ENCODE peak calls at places on chromosome X, in seven cellular contexts. One of them, this sample, is unnamed.

GRCh38 chrX:154371771-154372300 is 2.6 kb downstream of the FLNA start:
- DNase-seq in CD8-positive, alpha-beta memory T cell: peak
- DNase-seq in SK-N-SH: no peak
- DNase-seq in activated CD4-positive, alpha-beta T cell treated with anti-CD3 and anti-CD28 coated beads, Interleukin-2, amount 10 ng/mL, durations not matched to agents 7 days and 5 days: no peak
- DNase-seq in AG08396: no peak
- DNase-seq in AG10803: no peak
- DNase-seq in retina: no peak
- DNase-seq in this sample: no peak

GRCh38 chrX:24014388-24015018 is 12.5 kb downstream of the KLHL15 start:
- DNase-seq in CD8-positive, alpha-beta memory T cell: no peak
- DNase-seq in AG08396: no peak
- DNase-seq in AG10803: no peak
- DNase-seq in SK-N-SH: no peak
- DNase-seq in retina: no peak
- DNase-seq in activated CD4-positive, alpha-beta T cell treated with anti-CD3 and anti-CD28 coated beads, Interleukin-2, amount 10 ng/mL, durations not matched to agents 7 days and 5 days: peak
- DNase-seq in this sample: no peak

GRCh38 chrX:39841604-39842003 is 256.2 kb downstream of the BCOR start:
- DNase-seq in retina: no peak
- DNase-seq in AG10803: no peak
- DNase-seq in CD8-positive, alpha-beta memory T cell: no peak
- DNase-seq in SK-N-SH: peak
- DNase-seq in activated CD4-positive, alpha-beta T cell treated with anti-CD3 and anti-CD28 coated beads, Interleukin-2, amount 10 ng/mL, durations not matched to agents 7 days and 5 days: no peak
- DNase-seq in AG08396: no peak
- DNase-seq in this sample: no peak

GRCh38 chrX:17007134-17007768 is 60.8 kb downstream of the REPS2 start:
- DNase-seq in AG10803: peak
- DNase-seq in AG08396: peak
- DNase-seq in activated CD4-positive, alpha-beta T cell treated with anti-CD3 and anti-CD28 coated beads, Interleukin-2, amount 10 ng/mL, durations not matched to agents 7 days and 5 days: no peak
- DNase-seq in retina: peak
- DNase-seq in SK-N-SH: peak
- DNase-seq in CD8-positive, alpha-beta memory T cell: no peak
- DNase-seq in this sample: no peak

GRCh38 chrX:12360389-12360788 is 222.1 kb downstream of the FRMPD4 start:
- DNase-seq in retina: no peak
- DNase-seq in activated CD4-positive, alpha-beta T cell treated with anti-CD3 and anti-CD28 coated beads, Interleukin-2, amount 10 ng/mL, durations not matched to agents 7 days and 5 days: no peak
- DNase-seq in SK-N-SH: no peak
- DNase-seq in AG08396: no peak
- DNase-seq in CD8-positive, alpha-beta memory T cell: no peak
- DNase-seq in AG10803: peak
- DNase-seq in this sample: no peak

GRCh38 chrX:69565247-69565815 is 50.6 kb upstream of the EDA start:
- DNase-seq in AG08396: no peak
- DNase-seq in SK-N-SH: no peak
- DNase-seq in activated CD4-positive, alpha-beta T cell treated with anti-CD3 and anti-CD28 coated beads, Interleukin-2, amount 10 ng/mL, durations not matched to agents 7 days and 5 days: no peak
- DNase-seq in retina: no peak
- DNase-seq in CD8-positive, alpha-beta memory T cell: no peak
- DNase-seq in AG10803: no peak
- DNase-seq in this sample: no peak

GRCh38 chrX:16796298-16796697 is 10.0 kb downstream of the TXLNG start:
- DNase-seq in activated CD4-positive, alpha-beta T cell treated with anti-CD3 and anti-CD28 coated beads, Interleukin-2, amount 10 ng/mL, durations not matched to agents 7 days and 5 days: no peak
- DNase-seq in AG10803: no peak
- DNase-seq in AG08396: no peak
- DNase-seq in CD8-positive, alpha-beta memory T cell: no peak
- DNase-seq in retina: no peak
- DNase-seq in SK-N-SH: no peak
- DNase-seq in this sample: no peak

GRCh38 chrX:22165732-22166457 is 106.8 kb upstream of the CBLL2 start:
- DNase-seq in activated CD4-positive, alpha-beta T cell treated with anti-CD3 and anti-CD28 coated beads, Interleukin-2, amount 10 ng/mL, durations not matched to agents 7 days and 5 days: no peak
- DNase-seq in CD8-positive, alpha-beta memory T cell: no peak
- DNase-seq in AG10803: peak
- DNase-seq in AG08396: no peak
- DNase-seq in retina: no peak
- DNase-seq in SK-N-SH: no peak
- DNase-seq in this sample: no peak

GRCh38 chrX:634306-634958 is 3.8 kb downstream of the SHOX start:
- DNase-seq in SK-N-SH: no peak
- DNase-seq in AG08396: no peak
- DNase-seq in AG10803: no peak
- DNase-seq in retina: peak
- DNase-seq in activated CD4-positive, alpha-beta T cell treated with anti-CD3 and anti-CD28 coated beads, Interleukin-2, amount 10 ng/mL, durations not matched to agents 7 days and 5 days: no peak
- DNase-seq in CD8-positive, alpha-beta memory T cell: no peak
- DNase-seq in this sample: no peak

GRCh38 chrX:37367946-37368345 is 18.8 kb downstream of the PRRG1 start:
- DNase-seq in activated CD4-positive, alpha-beta T cell treated with anti-CD3 and anti-CD28 coated beads, Interleukin-2, amount 10 ng/mL, durations not matched to agents 7 days and 5 days: no peak
- DNase-seq in SK-N-SH: no peak
- DNase-seq in AG10803: no peak
- DNase-seq in CD8-positive, alpha-beta memory T cell: no peak
- DNase-seq in AG08396: no peak
- DNase-seq in retina: no peak
- DNase-seq in this sample: no peak

GRCh38 chrX:3362956-3363355 is 16.5 kb upstream of the MXRA5 start:
- DNase-seq in CD8-positive, alpha-beta memory T cell: no peak
- DNase-seq in AG08396: no peak
- DNase-seq in activated CD4-positive, alpha-beta T cell treated with anti-CD3 and anti-CD28 coated beads, Interleukin-2, amount 10 ng/mL, durations not matched to agents 7 days and 5 days: no peak
- DNase-seq in retina: no peak
- DNase-seq in SK-N-SH: no peak
- DNase-seq in AG10803: no peak
- DNase-seq in this sample: no peak

GRCh38 chrX:21944136-21944615 is 3.7 kb downstream of the SMS start:
- DNase-seq in activated CD4-positive, alpha-beta T cell treated with anti-CD3 and anti-CD28 coated beads, Interleukin-2, amount 10 ng/mL, durations not matched to agents 7 days and 5 days: no peak
- DNase-seq in SK-N-SH: no peak
- DNase-seq in AG08396: peak
- DNase-seq in CD8-positive, alpha-beta memory T cell: no peak
- DNase-seq in retina: no peak
- DNase-seq in AG10803: no peak
- DNase-seq in this sample: no peak

GRCh38 chrX:46574337-46574940 is 874 bp downstream of the CHST7 start:
- DNase-seq in SK-N-SH: peak
- DNase-seq in AG08396: no peak
- DNase-seq in AG10803: no peak
- DNase-seq in activated CD4-positive, alpha-beta T cell treated with anti-CD3 and anti-CD28 coated beads, Interleukin-2, amount 10 ng/mL, durations not matched to agents 7 days and 5 days: peak
- DNase-seq in retina: peak
- DNase-seq in CD8-positive, alpha-beta memory T cell: peak
- DNase-seq in this sample: peak

GRCh38 chrX:100721328-100721727 is 10.6 kb downstream of the SYTL4 start:
- DNase-seq in SK-N-SH: no peak
- DNase-seq in retina: no peak
- DNase-seq in activated CD4-positive, alpha-beta T cell treated with anti-CD3 and anti-CD28 coated beads, Interleukin-2, amount 10 ng/mL, durations not matched to agents 7 days and 5 days: no peak
- DNase-seq in CD8-positive, alpha-beta memory T cell: no peak
- DNase-seq in AG08396: no peak
- DNase-seq in AG10803: no peak
- DNase-seq in this sample: no peak